ENCODE peak calls at places on chromosomes 2 and 18, in six cellular contexts. One of them, this sample, is unnamed.
A peak's percentile ranks its signal among the peaks of the same experiment; 100 is the strongest.

GRCh38 chr18:73564073-73564472 is 583.6 kb downstream of the FBXO15 start:
- DNase-seq in A549: no peak
- DNase-seq in HepG2: no peak
- DNase-seq in K562: no peak
- DNase-seq in GM12878: no peak
- DNase-seq in endothelial cell of umbilical vein: no peak
- DNase-seq in this sample: peak; percentile 1

GRCh38 chr2:43266692-43267091 is 40.3 kb upstream of the ZFP36L2 start:
- DNase-seq in A549: no peak
- DNase-seq in HepG2: no peak
- DNase-seq in K562: no peak
- DNase-seq in GM12878: no peak
- DNase-seq in endothelial cell of umbilical vein: no peak
- DNase-seq in this sample: peak; percentile 48

GRCh38 chr2:75140288-75140687 is 59.0 kb downstream of the TACR1 start:
- DNase-seq in A549: no peak
- DNase-seq in HepG2: no peak
- DNase-seq in K562: no peak
- DNase-seq in GM12878: no peak
- DNase-seq in endothelial cell of umbilical vein: no peak
- DNase-seq in this sample: no peak

GRCh38 chr2:158321264-158321663 is 135.3 kb downstream of the CCDC148 start:
- DNase-seq in A549: no peak
- DNase-seq in HepG2: no peak
- DNase-seq in K562: peak; percentile 61
- DNase-seq in GM12878: no peak
- DNase-seq in endothelial cell of umbilical vein: peak; percentile 33
- DNase-seq in this sample: no peak

GRCh38 chr2:118672571-118673158 is 174.8 kb downstream of the EN1 start:
- DNase-seq in A549: no peak
- DNase-seq in HepG2: no peak
- DNase-seq in K562: peak; percentile 48
- DNase-seq in GM12878: no peak
- DNase-seq in endothelial cell of umbilical vein: no peak
- DNase-seq in this sample: no peak

GRCh38 chr2:88190808-88191721 is 20.9 kb downstream of the THNSL2 start:
- DNase-seq in A549: peak; percentile 40
- DNase-seq in HepG2: peak; percentile 66
- DNase-seq in K562: peak; percentile 71
- DNase-seq in GM12878: no peak
- DNase-seq in endothelial cell of umbilical vein: peak; percentile 29
- DNase-seq in this sample: peak; percentile 63

GRCh38 chr2:88729061-88729745 is 37.7 kb downstream of the RPIA start:
- DNase-seq in A549: no peak
- DNase-seq in HepG2: no peak
- DNase-seq in K562: no peak
- DNase-seq in GM12878: no peak
- DNase-seq in endothelial cell of umbilical vein: peak; percentile 68
- DNase-seq in this sample: peak; percentile 97

GRCh38 chr2:6308986-6309385 is 556.7 kb downstream of the CMPK2 start:
- DNase-seq in A549: no peak
- DNase-seq in HepG2: no peak
- DNase-seq in K562: no peak
- DNase-seq in GM12878: no peak
- DNase-seq in endothelial cell of umbilical vein: no peak
- DNase-seq in this sample: no peak

GRCh38 chr2:229586012-229586411 is 128.3 kb downstream of the DNER start:
- DNase-seq in A549: no peak
- DNase-seq in HepG2: no peak
- DNase-seq in K562: no peak
- DNase-seq in GM12878: no peak
- DNase-seq in endothelial cell of umbilical vein: no peak
- DNase-seq in this sample: no peak

GRCh38 chr2:42327125-42327524 is 33.9 kb downstream of the COX7A2L start:
- DNase-seq in A549: no peak
- DNase-seq in HepG2: peak; percentile 72
- DNase-seq in K562: no peak
- DNase-seq in GM12878: no peak
- DNase-seq in endothelial cell of umbilical vein: no peak
- DNase-seq in this sample: no peak

DNA sequence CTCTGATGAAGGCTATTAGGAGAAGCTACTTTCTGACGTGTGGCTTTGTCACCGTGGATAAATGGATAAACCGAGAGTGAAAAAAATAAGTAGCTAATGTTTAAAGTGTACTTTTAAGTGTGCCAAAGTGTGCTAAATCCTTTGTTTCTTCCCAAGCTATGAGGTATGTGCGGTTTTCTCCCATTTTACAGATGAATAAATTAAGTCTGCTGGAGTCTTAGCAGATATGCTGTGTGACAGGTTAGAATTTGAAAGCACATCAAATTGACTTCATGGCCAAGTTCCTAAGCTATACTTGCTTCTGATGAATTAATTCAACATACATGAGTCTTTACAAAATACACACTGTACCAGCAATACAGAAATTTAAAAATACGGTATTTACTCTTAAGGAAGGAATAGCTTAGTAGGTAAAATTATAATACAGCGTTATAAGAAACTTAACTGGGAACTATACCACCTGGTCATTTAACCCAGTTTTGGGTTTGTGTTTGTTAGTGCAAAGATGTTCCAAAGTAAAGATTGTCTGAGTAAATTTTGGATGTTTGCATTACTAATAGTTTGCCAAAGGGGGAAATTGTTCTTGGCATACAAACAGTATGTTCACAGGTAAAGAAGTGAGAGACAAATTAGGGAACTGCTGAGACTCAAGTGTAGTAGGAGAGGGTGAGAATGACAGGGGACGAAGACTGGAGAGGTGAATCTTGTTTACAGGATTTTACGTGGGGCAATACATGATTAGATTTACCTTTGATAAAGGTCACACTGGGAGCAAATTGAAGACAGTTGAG is 1.4 kb downstream of the AGPS start:
- DNase-seq in A549: no peak
- DNase-seq in HepG2: peak; percentile 25
- DNase-seq in K562: no peak
- DNase-seq in GM12878: no peak
- DNase-seq in endothelial cell of umbilical vein: no peak
- DNase-seq in this sample: no peak
- TF ChIP-seq MAX in A549: no peak
- TF ChIP-seq MAX in HepG2: peak; percentile 37
- TF ChIP-seq MAX in K562: no peak
- TF ChIP-seq MAX in GM12878: no peak
- TF ChIP-seq MAX in endothelial cell of umbilical vein: no peak
- TF ChIP-seq MAX in this sample: no peak

GRCh38 chr2:184302506-184302905 is 295.8 kb upstream of the ZNF804A start:
- DNase-seq in A549: no peak
- DNase-seq in HepG2: no peak
- DNase-seq in K562: no peak
- DNase-seq in GM12878: no peak
- DNase-seq in endothelial cell of umbilical vein: no peak
- DNase-seq in this sample: no peak
- TF ChIP-seq MYC in A549: no peak
- TF ChIP-seq MYC in HepG2: no peak
- TF ChIP-seq MYC in K562: no peak
- TF ChIP-seq MYC in GM12878: no peak
- TF ChIP-seq MYC in endothelial cell of umbilical vein: no peak
- TF ChIP-seq MYC in this sample: no peak

GRCh38 chr2:53970898-53971681 is at the start of gene PSME4:
- DNase-seq in A549: peak; percentile 92
- DNase-seq in HepG2: peak; percentile 87
- DNase-seq in K562: peak; percentile 92
- DNase-seq in GM12878: no peak
- DNase-seq in endothelial cell of umbilical vein: peak; percentile 90
- DNase-seq in this sample: peak; percentile 95
- TF ChIP-seq POLR2A in A549: peak; percentile 89
- TF ChIP-seq POLR2A in HepG2: peak; percentile 68
- TF ChIP-seq POLR2A in K562: peak; percentile 81
- TF ChIP-seq POLR2A in GM12878: peak; percentile 98
- TF ChIP-seq POLR2A in endothelial cell of umbilical vein: peak; percentile 91
- TF ChIP-seq POLR2A in this sample: peak; percentile 95

GRCh38 chr18:5868218-5868904 is 27.0 kb downstream of the TMEM200C start:
- DNase-seq in A549: peak; percentile 13
- DNase-seq in HepG2: peak; percentile 83
- DNase-seq in K562: peak; percentile 42
- DNase-seq in GM12878: peak; percentile 16
- DNase-seq in endothelial cell of umbilical vein: peak; percentile 84
- DNase-seq in this sample: peak; percentile 78
- TF ChIP-seq MAX in A549: no peak
- TF ChIP-seq MAX in HepG2: no peak
- TF ChIP-seq MAX in K562: no peak
- TF ChIP-seq MAX in GM12878: no peak
- TF ChIP-seq MAX in endothelial cell of umbilical vein: no peak
- TF ChIP-seq MAX in this sample: no peak

DNA sequence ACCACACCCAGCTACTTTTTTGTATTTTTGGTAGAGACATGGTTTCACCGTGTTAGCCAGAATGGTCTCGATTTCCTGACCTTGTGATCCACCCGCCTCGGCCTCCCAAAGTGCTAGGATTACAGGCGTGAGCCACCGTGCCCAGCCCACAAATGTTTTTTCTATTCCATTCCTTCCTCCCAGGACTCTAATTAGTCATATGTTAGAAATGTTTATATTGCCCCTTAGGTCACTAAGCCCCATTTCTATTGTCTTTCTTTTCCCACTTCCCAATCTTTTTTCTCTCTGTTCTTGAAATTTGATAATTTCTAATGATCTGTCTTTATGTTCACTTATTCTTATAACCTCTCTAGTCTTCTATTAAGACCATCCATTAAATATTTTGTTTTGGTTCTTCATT is 31.3 kb upstream of the CDCA7 start:
- DNase-seq in A549: no peak
- DNase-seq in HepG2: no peak
- DNase-seq in K562: no peak
- DNase-seq in GM12878: no peak
- DNase-seq in endothelial cell of umbilical vein: no peak
- DNase-seq in this sample: no peak
- TF ChIP-seq MYC in A549: no peak
- TF ChIP-seq MYC in HepG2: no peak
- TF ChIP-seq MYC in K562: no peak
- TF ChIP-seq MYC in GM12878: no peak
- TF ChIP-seq MYC in endothelial cell of umbilical vein: no peak
- TF ChIP-seq MYC in this sample: no peak

GRCh38 chr2:1648241-1649102 is 95.8 kb downstream of the PXDN start:
- DNase-seq in A549: no peak
- DNase-seq in HepG2: no peak
- DNase-seq in K562: no peak
- DNase-seq in GM12878: no peak
- DNase-seq in endothelial cell of umbilical vein: no peak
- DNase-seq in this sample: no peak
- TF ChIP-seq POLR2A in A549: no peak
- TF ChIP-seq POLR2A in HepG2: no peak
- TF ChIP-seq POLR2A in K562: no peak
- TF ChIP-seq POLR2A in GM12878: no peak
- TF ChIP-seq POLR2A in endothelial cell of umbilical vein: no peak
- TF ChIP-seq POLR2A in this sample: no peak

This sample was measured in NB4.